ENCODE peak calls at places on chromosome 11, in five cellular contexts. One of them, this sample, is unnamed. For H3K9me3, the result is how much of the 10 kb centered on the place peaks cover.

GRCh38 chr11:67415501-67416304 is at the start of gene CARNS1:
- DNase-seq in CD8-positive, alpha-beta T cell: no peak
- DNase-seq in naive thymus-derived CD4-positive, alpha-beta T cell: no peak
- DNase-seq in psoas muscle: no peak
- DNase-seq in tibial artery: no peak
- DNase-seq in this sample: no peak

GRCh38 chr11:9470765-9471164 is 10.0 kb downstream of the ZNF143 start:
- DNase-seq in CD8-positive, alpha-beta T cell: no peak
- DNase-seq in naive thymus-derived CD4-positive, alpha-beta T cell: no peak
- DNase-seq in psoas muscle: no peak
- DNase-seq in tibial artery: no peak
- DNase-seq in this sample: no peak

GRCh38 chr11:102513869-102514268 is 16.7 kb downstream of the MMP7 start:
- DNase-seq in CD8-positive, alpha-beta T cell: no peak
- DNase-seq in naive thymus-derived CD4-positive, alpha-beta T cell: no peak
- DNase-seq in psoas muscle: peak
- DNase-seq in tibial artery: peak
- DNase-seq in this sample: no peak

GRCh38 chr11:58133329-58134076 is 8.2 kb upstream of the OR9I1 start:
- DNase-seq in CD8-positive, alpha-beta T cell: no peak
- DNase-seq in naive thymus-derived CD4-positive, alpha-beta T cell: no peak
- DNase-seq in psoas muscle: no peak
- DNase-seq in tibial artery: no peak
- DNase-seq in this sample: no peak

GRCh38 chr11:88631497-88631896 is 294.0 kb upstream of the CTSC start:
- DNase-seq in CD8-positive, alpha-beta T cell: no peak
- DNase-seq in naive thymus-derived CD4-positive, alpha-beta T cell: no peak
- DNase-seq in psoas muscle: no peak
- DNase-seq in tibial artery: no peak
- DNase-seq in this sample: no peak

GRCh38 chr11:19276859-19277808 is 36.4 kb upstream of the E2F8 start:
- DNase-seq in CD8-positive, alpha-beta T cell: no peak
- DNase-seq in naive thymus-derived CD4-positive, alpha-beta T cell: no peak
- DNase-seq in psoas muscle: no peak
- DNase-seq in tibial artery: no peak
- DNase-seq in this sample: no peak

GRCh38 chr11:3044004-3044403 is 13.2 kb downstream of the CARS1 start:
- DNase-seq in CD8-positive, alpha-beta T cell: no peak
- DNase-seq in naive thymus-derived CD4-positive, alpha-beta T cell: no peak
- DNase-seq in psoas muscle: peak
- DNase-seq in tibial artery: peak
- DNase-seq in this sample: no peak

GRCh38 chr11:34521265-34521664 is 7.7 kb upstream of the ELF5 start:
- DNase-seq in CD8-positive, alpha-beta T cell: no peak
- DNase-seq in naive thymus-derived CD4-positive, alpha-beta T cell: no peak
- DNase-seq in psoas muscle: no peak
- DNase-seq in tibial artery: no peak
- DNase-seq in this sample: no peak

GRCh38 chr11:61553373-61554171 is 27.3 kb downstream of the SYT7 start:
- DNase-seq in CD8-positive, alpha-beta T cell: no peak
- DNase-seq in naive thymus-derived CD4-positive, alpha-beta T cell: no peak
- DNase-seq in psoas muscle: no peak
- DNase-seq in tibial artery: no peak
- DNase-seq in this sample: no peak

GRCh38 chr11:61554172-61554988 is 26.5 kb downstream of the SYT7 start:
- DNase-seq in CD8-positive, alpha-beta T cell: no peak
- DNase-seq in naive thymus-derived CD4-positive, alpha-beta T cell: no peak
- DNase-seq in psoas muscle: no peak
- DNase-seq in tibial artery: no peak
- DNase-seq in this sample: no peak

GRCh38 chr11:61555978-61556377 is 24.9 kb downstream of the SYT7 start:
- DNase-seq in CD8-positive, alpha-beta T cell: no peak
- DNase-seq in naive thymus-derived CD4-positive, alpha-beta T cell: no peak
- DNase-seq in psoas muscle: no peak
- DNase-seq in tibial artery: no peak
- DNase-seq in this sample: no peak

GRCh38 chr11:61556621-61557020 is 24.3 kb downstream of the SYT7 start:
- DNase-seq in CD8-positive, alpha-beta T cell: no peak
- DNase-seq in naive thymus-derived CD4-positive, alpha-beta T cell: no peak
- DNase-seq in psoas muscle: no peak
- DNase-seq in tibial artery: no peak
- DNase-seq in this sample: no peak

GRCh38 chr11:61555051-61555969 is 25.6 kb downstream of the SYT7 start:
- DNase-seq in CD8-positive, alpha-beta T cell: no peak
- DNase-seq in naive thymus-derived CD4-positive, alpha-beta T cell: no peak
- DNase-seq in psoas muscle: no peak
- DNase-seq in tibial artery: no peak
- DNase-seq in this sample: no peak
- H3K9me3 ChIP-seq in CD8-positive, alpha-beta T cell: under half
- H3K9me3 ChIP-seq in naive thymus-derived CD4-positive, alpha-beta T cell: under half
- H3K9me3 ChIP-seq in psoas muscle: under half
- H3K9me3 ChIP-seq in tibial artery: under half
- H3K9me3 ChIP-seq in this sample: under half

GRCh38 chr11:108853864-108854263 is 189.0 kb downstream of the DDX10 start:
- DNase-seq in CD8-positive, alpha-beta T cell: no peak
- DNase-seq in naive thymus-derived CD4-positive, alpha-beta T cell: no peak
- DNase-seq in psoas muscle: no peak
- DNase-seq in tibial artery: no peak
- DNase-seq in this sample: no peak
- H3K9me3 ChIP-seq in CD8-positive, alpha-beta T cell: under half
- H3K9me3 ChIP-seq in naive thymus-derived CD4-positive, alpha-beta T cell: under half
- H3K9me3 ChIP-seq in psoas muscle: under half
- H3K9me3 ChIP-seq in tibial artery: under half
- H3K9me3 ChIP-seq in this sample: under half

GRCh38 chr11:15874699-15875098 is 481.6 kb downstream of the SOX6 start:
- DNase-seq in CD8-positive, alpha-beta T cell: no peak
- DNase-seq in naive thymus-derived CD4-positive, alpha-beta T cell: no peak
- DNase-seq in psoas muscle: no peak
- DNase-seq in tibial artery: no peak
- DNase-seq in this sample: no peak
- H3K9me3 ChIP-seq in CD8-positive, alpha-beta T cell: under half
- H3K9me3 ChIP-seq in naive thymus-derived CD4-positive, alpha-beta T cell: under half
- H3K9me3 ChIP-seq in psoas muscle: under half
- H3K9me3 ChIP-seq in tibial artery: under half
- H3K9me3 ChIP-seq in this sample: under half

GRCh38 chr11:94814238-94814976 is 46.3 kb downstream of the AMOTL1 start:
- DNase-seq in CD8-positive, alpha-beta T cell: no peak
- DNase-seq in naive thymus-derived CD4-positive, alpha-beta T cell: no peak
- DNase-seq in psoas muscle: no peak
- DNase-seq in tibial artery: no peak
- DNase-seq in this sample: no peak
- H3K9me3 ChIP-seq in CD8-positive, alpha-beta T cell: under half
- H3K9me3 ChIP-seq in naive thymus-derived CD4-positive, alpha-beta T cell: under half
- H3K9me3 ChIP-seq in psoas muscle: under half
- H3K9me3 ChIP-seq in tibial artery: under half
- H3K9me3 ChIP-seq in this sample: under half

DNA sequence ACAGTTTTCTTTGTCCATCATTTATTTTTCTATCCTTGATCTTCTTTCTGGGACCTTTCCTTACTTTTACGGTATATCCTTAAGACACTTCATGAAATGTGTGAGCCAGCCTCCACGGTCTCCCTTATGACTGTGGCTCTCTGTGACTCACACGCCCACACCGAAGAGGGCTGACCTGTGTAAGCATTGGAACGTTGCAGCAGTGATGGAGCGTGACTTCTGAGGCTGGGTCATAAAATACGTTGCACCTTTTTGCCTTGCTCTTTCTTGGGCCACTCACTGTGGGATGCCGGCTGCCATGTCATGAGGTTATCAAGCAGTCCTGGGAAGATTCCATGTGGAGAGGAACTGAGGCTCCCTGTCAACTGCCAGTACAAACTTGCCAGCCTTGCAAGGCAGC is 96.3 kb upstream of the RAB1B start:
- DNase-seq in CD8-positive, alpha-beta T cell: no peak
- DNase-seq in naive thymus-derived CD4-positive, alpha-beta T cell: no peak
- DNase-seq in psoas muscle: no peak
- DNase-seq in tibial artery: no peak
- DNase-seq in this sample: no peak
- H3K9me3 ChIP-seq in CD8-positive, alpha-beta T cell: under half
- H3K9me3 ChIP-seq in naive thymus-derived CD4-positive, alpha-beta T cell: under half
- H3K9me3 ChIP-seq in psoas muscle: under half
- H3K9me3 ChIP-seq in tibial artery: under half
- H3K9me3 ChIP-seq in this sample: under half

DNA sequence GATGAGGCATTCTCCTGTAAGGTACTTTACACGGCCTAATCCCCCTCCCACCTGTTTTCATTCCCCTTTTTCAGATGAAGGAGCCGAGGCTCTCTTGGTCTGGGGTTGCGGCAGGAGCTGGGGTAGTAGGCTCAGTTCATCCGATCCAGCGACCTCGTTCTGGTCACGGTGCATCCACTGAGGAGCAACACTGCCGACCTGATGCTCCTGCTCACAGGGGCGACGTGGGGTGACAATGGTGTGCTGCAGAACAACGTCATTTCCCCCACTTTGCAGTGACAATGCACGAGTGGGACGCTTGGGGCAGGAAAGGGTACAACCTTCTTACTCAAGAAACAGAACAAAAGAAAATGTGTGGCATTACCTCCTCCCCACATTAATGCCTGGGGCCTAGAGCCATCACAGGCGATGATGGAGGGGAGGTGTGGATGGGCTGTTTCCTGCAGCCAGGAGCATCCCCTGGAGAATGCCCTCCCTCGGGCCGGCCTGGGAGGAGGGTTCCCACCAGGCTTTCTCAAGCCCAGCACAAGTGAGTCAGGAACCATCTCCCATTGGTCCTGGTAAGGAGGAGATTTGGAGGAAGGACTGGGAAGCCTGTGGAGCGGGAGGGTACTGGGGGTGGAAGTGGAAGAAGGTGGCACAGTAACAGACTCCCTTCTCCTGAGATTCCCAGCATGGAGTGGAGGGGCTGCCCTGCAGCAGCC is 125.6 kb downstream of the SPATA19 start:
- DNase-seq in CD8-positive, alpha-beta T cell: no peak
- DNase-seq in naive thymus-derived CD4-positive, alpha-beta T cell: no peak
- DNase-seq in psoas muscle: no peak
- DNase-seq in tibial artery: no peak
- DNase-seq in this sample: no peak
- H3K9me3 ChIP-seq in CD8-positive, alpha-beta T cell: under half
- H3K9me3 ChIP-seq in naive thymus-derived CD4-positive, alpha-beta T cell: under half
- H3K9me3 ChIP-seq in psoas muscle: under half
- H3K9me3 ChIP-seq in tibial artery: under half
- H3K9me3 ChIP-seq in this sample: under half

GRCh38 chr11:94820480-94820879 is 52.3 kb downstream of the AMOTL1 start:
- DNase-seq in CD8-positive, alpha-beta T cell: no peak
- DNase-seq in naive thymus-derived CD4-positive, alpha-beta T cell: no peak
- DNase-seq in psoas muscle: no peak
- DNase-seq in tibial artery: no peak
- DNase-seq in this sample: no peak

GRCh38 chr11:94821439-94821838 is 53.3 kb downstream of the AMOTL1 start:
- DNase-seq in CD8-positive, alpha-beta T cell: no peak
- DNase-seq in naive thymus-derived CD4-positive, alpha-beta T cell: no peak
- DNase-seq in psoas muscle: no peak
- DNase-seq in tibial artery: no peak
- DNase-seq in this sample: no peak

GRCh38 chr11:94813436-94813720 is 45.2 kb downstream of the AMOTL1 start:
- DNase-seq in CD8-positive, alpha-beta T cell: no peak
- DNase-seq in naive thymus-derived CD4-positive, alpha-beta T cell: no peak
- DNase-seq in psoas muscle: no peak
- DNase-seq in tibial artery: no peak
- DNase-seq in this sample: no peak

GRCh38 chr11:94815705-94816344 is 47.7 kb downstream of the AMOTL1 start:
- DNase-seq in CD8-positive, alpha-beta T cell: no peak
- DNase-seq in naive thymus-derived CD4-positive, alpha-beta T cell: no peak
- DNase-seq in psoas muscle: no peak
- DNase-seq in tibial artery: no peak
- DNase-seq in this sample: no peak
- H3K9me3 ChIP-seq in CD8-positive, alpha-beta T cell: under half
- H3K9me3 ChIP-seq in naive thymus-derived CD4-positive, alpha-beta T cell: under half
- H3K9me3 ChIP-seq in psoas muscle: under half
- H3K9me3 ChIP-seq in tibial artery: under half
- H3K9me3 ChIP-seq in this sample: under half

This sample was measured in T-helper 17 cell.